ENCODE peak calls at places on chromosomes 12 and 14, in four cellular contexts. A, B, Y and J are unnamed samples.

GRCh38 chr12:28390716-28391452 is 200.6 kb downstream of the CCDC91 start:
- DNase-seq in A (no peak), B (no peak), Y (no peak), J (no peak)

GRCh38 chr12:111444314-111444705 is 38.6 kb downstream of the SH2B3 start:
- DNase-seq in A (no peak), B (no peak), Y (no peak), J (no peak)

GRCh38 chr14:99568567-99569560 is 35.1 kb downstream of the CCDC85C start:
- DNase-seq in A (no peak), B (no peak), Y (no peak), J (no peak)

GRCh38 chr14:104923596-104924420 is 871 bp upstream of the PLD4 start:
- DNase-seq in A (no peak), B (no peak), Y (no peak), J (no peak)

GRCh38 chr14:86022031-86022629 is 492.2 kb downstream of the FLRT2 start:
- DNase-seq in A (no peak), B (no peak), Y (no peak), J (no peak)

GRCh38 chr12:121189887-121190155 is 20.1 kb upstream of the P2RX4 start:
- DNase-seq in A (no peak), B (no peak), Y (no peak), J (no peak)

GRCh38 chr12:532908-533565 is 73.3 kb downstream of the B4GALNT3 start:
- DNase-seq in A (no peak), B (no peak), Y (no peak), J (no peak)

GRCh38 chr12:54230555-54230954 is 41.8 kb upstream of the SMUG1 start:
- DNase-seq in A (no peak), B (no peak), Y (no peak), J (no peak)

GRCh38 chr12:122166422-122167327 is 7.3 kb downstream of the IL31 start:
- DNase-seq in A (no peak), B (no peak), Y (no peak), J (no peak)

GRCh38 chr14:98173291-98173690 is 1098.7 kb downstream of the BCL11B start:
- DNase-seq in A (no peak), B (no peak), Y (no peak), J (no peak)

GRCh38 chr12:116588390-116589028 is 29.3 kb downstream of the MAP1LC3B2 start:
- DNase-seq in A (no peak), B (no peak), Y (no peak), J (no peak)

GRCh38 chr12:2803635-2804380 is 8.7 kb upstream of the ITFG2 start:
- DNase-seq in A (no peak), B (no peak), Y (no peak), J (no peak)

GRCh38 chr12:57815177-57816000 is 3.1 kb downstream of the AVIL start:
- DNase-seq in A (no peak), B (no peak), Y (peak; percentile 33), J (no peak)

GRCh38 chr12:47818382-47818700 is 1.4 kb downstream of the HDAC7 start:
- DNase-seq in A (no peak), B (no peak), Y (no peak), J (no peak)

DNA sequence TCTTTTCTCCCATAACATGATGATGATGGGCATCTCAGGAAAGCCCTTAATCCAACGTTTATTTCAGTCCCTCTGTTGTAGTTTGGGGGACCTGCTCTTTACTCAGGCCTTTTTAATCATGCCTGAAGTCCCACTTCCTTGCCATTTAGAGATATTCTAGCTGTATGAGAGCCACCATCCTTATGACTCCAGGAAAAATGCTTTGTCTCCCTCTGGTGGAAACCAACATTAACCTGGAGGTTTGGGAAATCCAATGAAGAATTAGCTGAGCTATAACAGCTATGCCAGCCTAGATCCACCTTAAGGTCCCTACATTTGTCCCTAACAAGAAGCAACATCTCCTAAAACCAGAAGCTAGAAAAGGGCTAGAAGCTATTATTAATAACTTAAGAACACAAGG is 1399.1 kb downstream of the LRFN5 start:
- DNase-seq in A (no peak), B (no peak), Y (no peak), J (no peak)
- TF ChIP-seq CTCF in A (no peak), B (no peak), Y (no peak), J (no peak)

GRCh38 chr12:106984588-106985137 is 2.3 kb downstream of the MTERF2 start:
- DNase-seq in A (no peak), B (no peak), Y (no peak), J (no peak)

GRCh38 chr12:106986135-106986534 is 811 bp downstream of the MTERF2 start:
- DNase-seq in A (no peak), B (no peak), Y (no peak), J (no peak)

GRCh38 chr12:106987846-106988245 is 900 bp upstream of the MTERF2 start:
- DNase-seq in A (no peak), B (no peak), Y (no peak), J (no peak)

GRCh38 chr12:106986625-106987389 is at the start of gene MTERF2:
- DNase-seq in A (peak; percentile 94), B (peak; percentile 94), Y (peak; percentile 96), J (peak; percentile 93)

GRCh38 chr12:106985479-106985878 is 1.5 kb downstream of the MTERF2 start:
- DNase-seq in A (no peak), B (no peak), Y (no peak), J (no peak)
- TF ChIP-seq CTCF in A (no peak), B (no peak), Y (no peak), J (no peak)

GRCh38 chr12:75913502-75914110 is 118.0 kb downstream of the PHLDA1 start:
- DNase-seq in A (peak; percentile 37), B (no peak), Y (no peak), J (no peak)
- TF ChIP-seq CTCF in A (no peak), B (no peak), Y (no peak), J (no peak)

GRCh38 chr12:98698603-98699463 is 53.7 kb downstream of the APAF1 start:
- DNase-seq in A (peak; percentile 28), B (peak; percentile 47), Y (peak; percentile 65), J (peak; percentile 49)
- TF ChIP-seq CTCF in A (peak; percentile 65), B (peak; percentile 68), Y (peak; percentile 74), J (peak; percentile 59)

GRCh38 chr12:82554529-82554928 is 132.2 kb upstream of the TMTC2 start:
- DNase-seq in A (no peak), B (no peak), Y (no peak), J (no peak)
- TF ChIP-seq CTCF in A (no peak), B (no peak), Y (no peak), J (no peak)